ENCODE peak calls at places on chromosomes 16 and 17, in four cellular contexts. W is AG08395, T is GDM1, Y is coronary artery. C is an unnamed sample.

GRCh38 chr16:27721548-27722265 is 171.8 kb downstream of the KATNIP start:
- DNase-seq in W (peak), T (no peak), Y (peak), C (peak)

GRCh38 chr16:1981972-1982574 is 804 bp upstream of the NOXO1 start:
- DNase-seq in T (no peak), W (no peak), Y (no peak), C (no peak)

GRCh38 chr16:67115649-67116048 is 5.9 kb downstream of the PHAF1 start:
- DNase-seq in W (peak), T (no peak), Y (peak), C (peak)

GRCh38 chr16:66484453-66485213 is 57.5 kb downstream of the BEAN1 start:
- DNase-seq in W (no peak), T (no peak), Y (peak), C (no peak)

GRCh38 chr17:40358323-40359038 is 6.1 kb downstream of the GJD3 start:
- DNase-seq in T (peak), Y (peak), W (peak), C (peak)

GRCh38 chr16:56370836-56371235 is 54.5 kb downstream of the AMFR start:
- DNase-seq in T (no peak), W (no peak), Y (no peak), C (peak)

GRCh38 chr17:80512233-80512632 is 32.4 kb upstream of the RPTOR start:
- DNase-seq in W (peak), T (no peak), Y (no peak), C (peak)

GRCh38 chr16:17416461-17417221 is 54.1 kb downstream of the XYLT1 start:
- DNase-seq in W (peak), T (peak), Y (no peak), C (peak)

GRCh38 chr16:15484662-15485061 is 50.3 kb downstream of the BMERB1 start:
- DNase-seq in W (no peak), T (no peak), Y (no peak), C (no peak)

GRCh38 chr16:84810518-84811273 is 9.1 kb upstream of the CRISPLD2 start:
- DNase-seq in Y (no peak), T (no peak), W (peak), C (peak)

GRCh38 chr16:70695351-70696070 is 9.7 kb upstream of the MTSS2 start:
- DNase-seq in W (no peak), Y (no peak), T (peak), C (no peak)

GRCh38 chr17:57288753-57289121 is 32.4 kb downstream of the MSI2 start:
- DNase-seq in W (no peak), T (no peak), Y (no peak), C (no peak)

GRCh38 chr17:78622491-78623265 is 45.5 kb upstream of the DNAH17 start:
- DNase-seq in T (no peak), W (no peak), Y (no peak), C (no peak)

GRCh38 chr17:51647873-51648272 is 387.5 kb downstream of the UTP18 start:
- DNase-seq in W (no peak), Y (no peak), T (no peak), C (no peak)